ENCODE peak calls at places on chromosomes 11 and 22, in seven cellular contexts. One of them, this sample, is unnamed.

GRCh38 chr22:19766506-19767426 is 6.2 kb downstream of the TBX1 start:
- DNase-seq in fibroblast of the conjunctiva: no peak
- DNase-seq in fibroblast of lung: no peak
- DNase-seq in colonic mucosa: peak
- DNase-seq in GM13977: peak
- DNase-seq in foreskin fibroblast: peak
- DNase-seq in T-helper 1 cell: peak
- DNase-seq in this sample: no peak

GRCh38 chr22:43798492-43798891 is 13.6 kb downstream of the EFCAB6 start:
- DNase-seq in fibroblast of the conjunctiva: no peak
- DNase-seq in foreskin fibroblast: no peak
- DNase-seq in colonic mucosa: no peak
- DNase-seq in T-helper 1 cell: no peak
- DNase-seq in GM13977: peak
- DNase-seq in fibroblast of lung: peak
- DNase-seq in this sample: no peak

GRCh38 chr22:21834869-21835268 is 32.6 kb downstream of the MAPK1 start:
- DNase-seq in fibroblast of lung: no peak
- DNase-seq in fibroblast of the conjunctiva: no peak
- DNase-seq in foreskin fibroblast: no peak
- DNase-seq in GM13977: no peak
- DNase-seq in colonic mucosa: no peak
- DNase-seq in T-helper 1 cell: no peak
- DNase-seq in this sample: no peak

GRCh38 chr11:45543808-45544422 is 121.5 kb downstream of the CHST1 start:
- DNase-seq in T-helper 1 cell: no peak
- DNase-seq in GM13977: no peak
- DNase-seq in colonic mucosa: no peak
- DNase-seq in foreskin fibroblast: peak
- DNase-seq in fibroblast of the conjunctiva: no peak
- DNase-seq in fibroblast of lung: peak
- DNase-seq in this sample: no peak

GRCh38 chr22:43917523-43917922 is 6.1 kb upstream of the PNPLA3 start:
- DNase-seq in colonic mucosa: no peak
- DNase-seq in fibroblast of the conjunctiva: no peak
- DNase-seq in T-helper 1 cell: no peak
- DNase-seq in foreskin fibroblast: no peak
- DNase-seq in fibroblast of lung: no peak
- DNase-seq in GM13977: no peak
- DNase-seq in this sample: no peak

GRCh38 chr11:128897841-128898240 is 6.7 kb downstream of the KCNJ5 start:
- DNase-seq in T-helper 1 cell: no peak
- DNase-seq in fibroblast of the conjunctiva: no peak
- DNase-seq in colonic mucosa: no peak
- DNase-seq in foreskin fibroblast: no peak
- DNase-seq in GM13977: no peak
- DNase-seq in fibroblast of lung: no peak
- DNase-seq in this sample: no peak

GRCh38 chr11:15327786-15328231 is 213.1 kb downstream of the INSC start:
- DNase-seq in GM13977: peak
- DNase-seq in fibroblast of lung: peak
- DNase-seq in fibroblast of the conjunctiva: no peak
- DNase-seq in colonic mucosa: peak
- DNase-seq in T-helper 1 cell: no peak
- DNase-seq in foreskin fibroblast: peak
- DNase-seq in this sample: no peak

GRCh38 chr11:61917357-61918109 is at the start of gene RAB3IL1:
- DNase-seq in GM13977: peak
- DNase-seq in fibroblast of the conjunctiva: no peak
- DNase-seq in fibroblast of lung: peak
- DNase-seq in colonic mucosa: peak
- DNase-seq in T-helper 1 cell: no peak
- DNase-seq in foreskin fibroblast: peak
- DNase-seq in this sample: peak

GRCh38 chr11:92536895-92537294 is 312.3 kb downstream of the FAT3 start:
- DNase-seq in colonic mucosa: no peak
- DNase-seq in fibroblast of the conjunctiva: no peak
- DNase-seq in T-helper 1 cell: no peak
- DNase-seq in foreskin fibroblast: no peak
- DNase-seq in GM13977: no peak
- DNase-seq in fibroblast of lung: no peak
- DNase-seq in this sample: no peak

GRCh38 chr22:33803883-33804282 is 116.4 kb downstream of the LARGE1 start:
- DNase-seq in foreskin fibroblast: no peak
- DNase-seq in fibroblast of lung: no peak
- DNase-seq in fibroblast of the conjunctiva: no peak
- DNase-seq in colonic mucosa: no peak
- DNase-seq in T-helper 1 cell: no peak
- DNase-seq in GM13977: no peak
- DNase-seq in this sample: no peak

GRCh38 chr11:86442420-86442819 is 67.7 kb downstream of the CCDC81 start:
- DNase-seq in T-helper 1 cell: no peak
- DNase-seq in fibroblast of the conjunctiva: no peak
- DNase-seq in foreskin fibroblast: peak
- DNase-seq in fibroblast of lung: peak
- DNase-seq in colonic mucosa: no peak
- DNase-seq in GM13977: no peak
- DNase-seq in this sample: no peak

GRCh38 chr11:26766996-26767395 is 45.1 kb upstream of the SLC5A12 start:
- DNase-seq in fibroblast of lung: peak
- DNase-seq in fibroblast of the conjunctiva: no peak
- DNase-seq in colonic mucosa: no peak
- DNase-seq in T-helper 1 cell: no peak
- DNase-seq in foreskin fibroblast: no peak
- DNase-seq in GM13977: no peak
- DNase-seq in this sample: no peak

GRCh38 chr11:5620606-5621521 is 3.9 kb upstream of the TRIM34 start:
- DNase-seq in foreskin fibroblast: peak
- DNase-seq in T-helper 1 cell: no peak
- DNase-seq in fibroblast of lung: peak
- DNase-seq in GM13977: no peak
- DNase-seq in colonic mucosa: peak
- DNase-seq in fibroblast of the conjunctiva: peak
- DNase-seq in this sample: no peak

GRCh38 chr11:91981995-91982394 is 242.6 kb upstream of the FAT3 start:
- DNase-seq in GM13977: no peak
- DNase-seq in T-helper 1 cell: no peak
- DNase-seq in fibroblast of lung: peak
- DNase-seq in foreskin fibroblast: peak
- DNase-seq in colonic mucosa: peak
- DNase-seq in fibroblast of the conjunctiva: peak
- DNase-seq in this sample: peak

GRCh38 chr22:46250035-46250782 is at the start of gene CDPF1:
- DNase-seq in fibroblast of the conjunctiva: peak
- DNase-seq in colonic mucosa: peak
- DNase-seq in fibroblast of lung: peak
- DNase-seq in foreskin fibroblast: peak
- DNase-seq in T-helper 1 cell: peak
- DNase-seq in GM13977: peak
- DNase-seq in this sample: peak

GRCh38 chr11:35823742-35824298 is 120.0 kb upstream of the LDLRAD3 start:
- DNase-seq in colonic mucosa: no peak
- DNase-seq in fibroblast of the conjunctiva: no peak
- DNase-seq in fibroblast of lung: no peak
- DNase-seq in GM13977: no peak
- DNase-seq in foreskin fibroblast: no peak
- DNase-seq in T-helper 1 cell: no peak
- DNase-seq in this sample: no peak

GRCh38 chr11:76769071-76769560 is 14.0 kb upstream of the TSKU start:
- DNase-seq in GM13977: no peak
- DNase-seq in colonic mucosa: peak
- DNase-seq in foreskin fibroblast: no peak
- DNase-seq in fibroblast of lung: peak
- DNase-seq in fibroblast of the conjunctiva: no peak
- DNase-seq in T-helper 1 cell: no peak
- DNase-seq in this sample: no peak

GRCh38 chr22:30312053-30312452 is 14.7 kb downstream of the TBC1D10A start:
- DNase-seq in fibroblast of the conjunctiva: no peak
- DNase-seq in fibroblast of lung: peak
- DNase-seq in GM13977: no peak
- DNase-seq in colonic mucosa: no peak
- DNase-seq in T-helper 1 cell: no peak
- DNase-seq in foreskin fibroblast: peak
- DNase-seq in this sample: no peak

GRCh38 chr11:68040121-68040956 is 1.5 kb downstream of the TCIRG1 start:
- DNase-seq in fibroblast of lung: peak
- DNase-seq in colonic mucosa: peak
- DNase-seq in fibroblast of the conjunctiva: no peak
- DNase-seq in T-helper 1 cell: peak
- DNase-seq in GM13977: peak
- DNase-seq in foreskin fibroblast: peak
- DNase-seq in this sample: peak

GRCh38 chr11:42974510-42974909 is 337.3 kb upstream of the API5 start:
- DNase-seq in fibroblast of lung: no peak
- DNase-seq in fibroblast of the conjunctiva: no peak
- DNase-seq in colonic mucosa: no peak
- DNase-seq in foreskin fibroblast: no peak
- DNase-seq in T-helper 1 cell: no peak
- DNase-seq in GM13977: no peak
- DNase-seq in this sample: no peak

GRCh38 chr11:106482920-106483761 is 405.7 kb downstream of the AASDHPPT start:
- DNase-seq in fibroblast of lung: peak
- DNase-seq in fibroblast of the conjunctiva: peak
- DNase-seq in foreskin fibroblast: peak
- DNase-seq in colonic mucosa: no peak
- DNase-seq in T-helper 1 cell: no peak
- DNase-seq in GM13977: no peak
- DNase-seq in this sample: peak

GRCh38 chr22:37410174-37411055 is 16.9 kb downstream of the ELFN2 start:
- DNase-seq in T-helper 1 cell: no peak
- DNase-seq in GM13977: no peak
- DNase-seq in fibroblast of lung: no peak
- DNase-seq in fibroblast of the conjunctiva: no peak
- DNase-seq in foreskin fibroblast: no peak
- DNase-seq in colonic mucosa: no peak
- DNase-seq in this sample: no peak

GRCh38 chr11:32259641-32260081 is 168.8 kb downstream of the RCN1 start:
- DNase-seq in fibroblast of lung: peak
- DNase-seq in GM13977: peak
- DNase-seq in fibroblast of the conjunctiva: no peak
- DNase-seq in foreskin fibroblast: no peak
- DNase-seq in colonic mucosa: no peak
- DNase-seq in T-helper 1 cell: no peak
- DNase-seq in this sample: no peak

GRCh38 chr22:50131894-50132293 is 38.6 kb upstream of the PANX2 start:
- DNase-seq in fibroblast of lung: no peak
- DNase-seq in colonic mucosa: no peak
- DNase-seq in GM13977: no peak
- DNase-seq in T-helper 1 cell: no peak
- DNase-seq in fibroblast of the conjunctiva: no peak
- DNase-seq in foreskin fibroblast: no peak
- DNase-seq in this sample: no peak

GRCh38 chr11:110896358-110896757 is 184.1 kb upstream of the ARHGAP20 start:
- DNase-seq in fibroblast of lung: peak
- DNase-seq in T-helper 1 cell: no peak
- DNase-seq in colonic mucosa: no peak
- DNase-seq in foreskin fibroblast: peak
- DNase-seq in GM13977: no peak
- DNase-seq in fibroblast of the conjunctiva: peak
- DNase-seq in this sample: peak